ENCODE peak calls at places on chromosomes 13 and 19, in four cellular contexts. Y, B, O and S are unnamed samples.

GRCh38 chr19:7833225-7834156 is 3.5 kb downstream of the EVI5L start:
- DNase-seq in Y (peak; percentile 57), B (peak; percentile 84), O (peak; percentile 82), S (peak; percentile 91)

GRCh38 chr19:32662186-32662585 is 12.8 kb downstream of the ANKRD27 start:
- DNase-seq in B (no peak), O (no peak), Y (no peak), S (no peak)

GRCh38 chr13:73776137-73776785 is 357.9 kb downstream of the KLF12 start:
- DNase-seq in B (no peak), Y (no peak), O (no peak), S (no peak)

GRCh38 chr13:26518433-26519084 is 38.9 kb upstream of the WASF3 start:
- DNase-seq in Y (no peak), B (no peak), O (no peak), S (no peak)

GRCh38 chr13:77042566-77043177 is 15.7 kb upstream of the FBXL3 start:
- DNase-seq in Y (no peak), O (no peak), B (no peak), S (no peak)

GRCh38 chr13:19685034-19685433 is 51.6 kb downstream of the MPHOSPH8 start:
- DNase-seq in O (no peak), B (no peak), Y (no peak), S (peak; percentile 84)

GRCh38 chr13:49560270-49561063 is 24.9 kb downstream of the RCBTB1 start:
- DNase-seq in O (no peak), B (no peak), Y (peak; percentile 53), S (peak; percentile 15)

GRCh38 chr13:24511824-24512207 is 762 bp downstream of the PARP4 start:
- DNase-seq in Y (no peak), O (no peak), B (no peak), S (peak; percentile 49)

GRCh38 chr19:36225219-36225892 is 10.4 kb downstream of the ZNF146 start:
- DNase-seq in O (no peak), B (no peak), Y (peak; percentile 17), S (no peak)

GRCh38 chr19:6070179-6071102 is 39.9 kb downstream of the RFX2 start:
- DNase-seq in B (no peak), O (no peak), Y (no peak), S (no peak)

GRCh38 chr19:6073858-6074708 is 36.2 kb downstream of the RFX2 start:
- DNase-seq in B (no peak), O (no peak), Y (no peak), S (no peak)

GRCh38 chr19:6069268-6069771 is 41.0 kb downstream of the RFX2 start:
- DNase-seq in B (no peak), O (no peak), Y (no peak), S (no peak)

GRCh38 chr19:6071103-6071485 is 39.2 kb downstream of the RFX2 start:
- DNase-seq in B (no peak), O (no peak), Y (no peak), S (no peak)

GRCh38 chr19:6071840-6072239 is 38.5 kb downstream of the RFX2 start:
- DNase-seq in O (no peak), B (no peak), Y (no peak), S (no peak)
- H3K27me3 ChIP-seq in O (no peaks in the 10 kb centered on the region), B (no peaks in the 10 kb centered on the region), Y (no peaks in the 10 kb centered on the region), S (no peaks in the 10 kb centered on the region)

GRCh38 chr13:70894258-70894657 is 786.0 kb upstream of the KLHL1 start:
- DNase-seq in B (no peak), Y (no peak), O (no peak), S (no peak)
- H3K4me1 ChIP-seq in B (no peaks in the 10 kb centered on the region), Y (no peaks in the 10 kb centered on the region), O (no peaks in the 10 kb centered on the region), S (no peaks in the 10 kb centered on the region)

DNA sequence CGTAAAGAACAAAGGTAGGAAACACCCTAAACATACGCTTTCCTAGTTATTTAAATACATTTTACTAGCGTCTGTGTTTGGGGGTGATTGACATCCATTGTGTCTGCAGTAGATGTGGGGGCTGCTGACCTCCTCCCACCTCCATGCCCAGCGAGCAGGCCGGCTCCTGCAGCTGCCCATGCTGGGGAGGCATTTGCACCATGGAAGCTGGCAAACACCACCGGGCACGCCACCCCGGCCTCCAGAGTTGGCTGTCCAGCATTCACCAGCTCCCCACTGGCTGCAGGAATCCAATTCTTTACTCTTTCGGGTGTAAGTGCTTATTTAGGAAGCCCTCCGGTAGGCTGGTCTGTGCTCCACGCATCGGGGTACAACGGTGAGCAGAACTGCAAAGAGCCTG is 115.4 kb upstream of the USP29 start:
- DNase-seq in O (no peak), Y (no peak), B (no peak), S (no peak)
- H3K9me3 ChIP-seq in O (peaks cover 14% of the 10 kb centered on the region), Y (peaks cover 40% of the 10 kb centered on the region), B (no peaks in the 10 kb centered on the region), S (no peaks in the 10 kb centered on the region)

DNA sequence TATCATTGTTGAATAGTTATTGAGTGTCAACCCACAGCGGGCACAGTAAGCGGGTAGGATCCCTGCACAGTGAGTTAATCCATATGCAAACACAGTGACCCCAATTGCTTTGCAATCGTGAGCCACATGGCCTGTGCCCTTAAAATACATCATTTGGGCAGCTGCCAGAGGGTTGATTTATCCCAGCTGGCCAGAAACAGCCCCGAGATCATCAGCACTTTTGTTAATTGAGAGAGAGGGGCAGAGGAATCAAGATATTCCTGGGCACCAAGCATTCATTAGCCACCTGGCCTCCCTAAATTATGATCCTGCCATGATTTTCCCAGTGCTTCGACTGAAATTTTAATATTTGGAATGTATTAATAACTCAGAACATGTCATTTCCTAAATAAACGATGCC is 9.8 kb upstream of the CNMD start:
- DNase-seq in Y (no peak), B (no peak), O (no peak), S (no peak)
- H3K27me3 ChIP-seq in Y (no peaks in the 10 kb centered on the region), B (peaks cover 83% of the 10 kb centered on the region), O (peaks cover 60% of the 10 kb centered on the region), S (no peaks in the 10 kb centered on the region)

DNA sequence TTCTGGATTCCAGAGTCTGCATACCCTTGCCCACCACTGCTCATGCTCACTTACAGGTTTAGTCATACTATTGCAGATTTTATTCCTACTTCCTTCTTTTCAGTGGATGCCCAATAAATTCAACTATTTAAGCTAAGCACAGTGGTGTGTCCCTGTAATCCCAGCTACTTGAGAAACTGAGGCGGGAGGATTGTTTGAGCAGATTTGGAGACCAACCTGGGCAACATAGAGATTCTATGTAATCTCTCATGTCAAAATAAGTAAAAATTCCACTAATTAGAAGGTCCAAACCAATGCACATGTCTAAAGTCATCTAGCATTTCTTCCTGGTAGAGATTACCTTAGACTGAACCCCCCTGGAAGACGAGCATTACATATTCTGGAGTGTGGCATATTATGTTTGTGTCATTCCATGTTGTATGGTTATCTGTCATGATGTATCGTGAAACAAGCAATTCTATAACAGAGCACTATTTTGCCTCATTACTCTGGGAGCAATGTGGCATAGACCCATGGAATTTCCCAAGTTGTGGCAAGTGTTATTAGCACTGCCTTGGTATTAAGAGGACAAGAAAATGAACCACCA is 8.3 kb downstream of the HMGB1 start:
- DNase-seq in O (no peak), B (no peak), Y (no peak), S (no peak)
- H3K4me1 ChIP-seq in O (peaks cover 11% of the 10 kb centered on the region), B (peaks cover 7% of the 10 kb centered on the region), Y (peaks cover 4% of the 10 kb centered on the region), S (peaks cover 6% of the 10 kb centered on the region)

GRCh38 chr13:102203718-102204117 is 198.1 kb downstream of the FGF14 start:
- DNase-seq in O (no peak), Y (no peak), B (no peak), S (no peak)

GRCh38 chr13:102195566-102196462 is 206.0 kb downstream of the FGF14 start:
- DNase-seq in B (no peak), Y (peak; percentile 27), O (no peak), S (no peak)

GRCh38 chr13:102197193-102197592 is 204.7 kb downstream of the FGF14 start:
- DNase-seq in Y (peak; percentile 30), B (no peak), O (no peak), S (no peak)

GRCh38 chr13:102198418-102199322 is 203.2 kb downstream of the FGF14 start:
- DNase-seq in B (no peak), Y (peak; percentile 50), O (no peak), S (no peak)
- H3K9me3 ChIP-seq in B (no peaks in the 10 kb centered on the region), Y (no peaks in the 10 kb centered on the region), O (no peaks in the 10 kb centered on the region), S (no peaks in the 10 kb centered on the region)

DNA sequence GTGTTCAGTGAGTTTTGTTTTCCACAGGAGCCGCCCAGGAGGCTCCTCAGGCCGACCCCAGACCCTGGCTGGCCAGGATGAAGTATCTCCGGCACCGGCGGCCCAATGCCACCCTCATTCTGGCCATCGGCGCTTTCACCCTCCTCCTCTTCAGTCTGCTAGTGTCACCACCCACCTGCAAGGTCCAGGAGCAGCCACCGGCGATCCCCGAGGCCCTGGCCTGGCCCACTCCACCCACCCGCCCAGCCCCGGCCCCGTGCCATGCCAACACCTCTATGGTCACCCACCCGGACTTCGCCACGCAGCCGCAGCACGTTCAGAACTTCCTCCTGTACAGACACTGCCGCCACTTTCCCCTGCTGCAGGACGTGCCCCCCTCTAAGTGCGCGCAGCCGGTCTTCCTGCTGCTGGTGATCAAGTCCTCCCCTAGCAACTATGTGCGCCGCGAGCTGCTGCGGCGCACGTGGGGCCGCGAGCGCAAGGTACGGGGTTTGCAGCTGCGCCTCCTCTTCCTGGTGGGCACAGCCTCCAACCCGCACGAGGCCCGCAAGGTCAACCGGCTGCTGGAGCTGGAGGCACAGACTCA is 12.9 kb downstream of the B3GNT3 start:
- DNase-seq in B (no peak), Y (no peak), O (no peak), S (no peak)
- H3K27me3 ChIP-seq in B (no peaks in the 10 kb centered on the region), Y (no peaks in the 10 kb centered on the region), O (peaks cover 88% of the 10 kb centered on the region), S (no peaks in the 10 kb centered on the region)

GRCh38 chr19:45814166-45814780 is 835 bp downstream of the RSPH6A start:
- DNase-seq in B (no peak), O (no peak), Y (no peak), S (no peak)
- H3K4me1 ChIP-seq in B (peaks cover 7% of the 10 kb centered on the region), O (peaks cover 27% of the 10 kb centered on the region), Y (peaks cover 18% of the 10 kb centered on the region), S (no peaks in the 10 kb centered on the region)

GRCh38 chr19:9161427-9161826 is 17.4 kb upstream of the OR7D2 start:
- DNase-seq in Y (no peak), O (no peak), B (no peak), S (no peak)
- H3K9me3 ChIP-seq in Y (peaks cover 53% of the 10 kb centered on the region), O (peaks cover 36% of the 10 kb centered on the region), B (peaks cover 66% of the 10 kb centered on the region), S (peaks cover 17% of the 10 kb centered on the region)